ENCODE peak calls at places on chromosomes 13 and 19, in four cellular contexts. Z, B, G and T are unnamed samples.

GRCh38 chr13:114339779-114340534 is 25.7 kb downstream of the CHAMP1 start:
- DNase-seq in Z (no peak), G (no peak), B (no peak), T (peak; percentile 59)

GRCh38 chr13:42876270-42876714 is 94.9 kb downstream of the FAM216B start:
- DNase-seq in B (no peak), Z (no peak), G (no peak), T (no peak)

GRCh38 chr13:31096624-31097302 is 64.9 kb downstream of the HSPH1 start:
- DNase-seq in G (no peak), Z (no peak), B (no peak), T (peak; percentile 77)

GRCh38 chr13:42649761-42650289 is 75.9 kb downstream of the TNFSF11 start:
- DNase-seq in G (no peak), Z (no peak), B (no peak), T (no peak)

GRCh38 chr19:54850930-54851329 is 687 bp downstream of the KIR3DL2 start:
- DNase-seq in B (no peak), G (no peak), Z (no peak), T (no peak)

GRCh38 chr19:14023404-14024235 is 4.3 kb upstream of the RLN3 start:
- DNase-seq in Z (peak; percentile 58), B (no peak), G (peak; percentile 39), T (peak; percentile 67)

GRCh38 chr19:20863176-20863575 is 59.9 kb upstream of the ZNF85 start:
- DNase-seq in Z (no peak), G (no peak), B (no peak), T (no peak)

GRCh38 chr19:48094129-48094842 is 16.3 kb downstream of the PLA2G4C start:
- DNase-seq in Z (no peak), G (no peak), B (no peak), T (no peak)

GRCh38 chr19:43504426-43505185 is at the start of gene PHLDB3:
- DNase-seq in Z (peak; percentile 53), G (no peak), B (no peak), T (peak; percentile 79)

GRCh38 chr13:29963086-29963485 is 112.7 kb upstream of the UBL3 start:
- DNase-seq in G (no peak), B (no peak), Z (no peak), T (no peak)

DNA sequence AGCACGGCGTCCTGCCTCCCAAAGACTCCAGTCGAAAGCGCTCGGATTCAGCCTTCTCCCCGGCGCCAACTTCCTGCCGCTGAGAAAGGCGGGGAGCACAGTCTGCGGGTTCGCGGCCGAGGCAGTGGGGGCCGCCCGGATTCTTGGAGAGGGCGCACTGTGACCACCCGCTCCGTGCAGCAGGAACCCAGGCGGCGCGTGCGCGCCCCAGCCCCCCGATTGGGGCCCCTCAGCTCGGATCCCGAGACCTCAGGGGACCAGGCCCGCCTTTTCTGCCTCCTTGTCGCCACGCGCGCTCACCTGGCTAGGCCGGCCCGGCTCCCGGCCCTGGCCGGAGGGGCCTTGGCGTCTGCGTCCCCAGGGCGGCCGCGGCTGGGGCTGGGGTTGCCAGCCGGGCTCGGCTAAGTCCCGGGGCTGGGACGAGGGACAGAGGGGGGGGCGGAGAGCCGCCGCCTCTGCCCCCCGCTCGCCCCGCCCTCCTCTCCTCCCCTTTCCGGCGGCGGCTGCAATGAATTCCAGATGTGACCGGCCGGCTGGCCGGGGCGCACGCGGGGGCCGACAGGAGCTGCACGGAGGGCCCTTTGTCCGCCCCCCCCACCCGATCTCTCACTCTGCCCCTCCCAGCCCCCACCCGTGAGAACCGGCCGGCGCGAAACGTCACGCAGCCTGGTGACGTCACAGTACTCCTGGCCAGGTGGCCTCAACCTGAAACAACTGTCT is at the start of gene S1PR2:
- DNase-seq in G (peak; percentile 48), Z (peak; percentile 92), B (no peak), T (peak; percentile 87)
- TF ChIP-seq CTCF in G (no peak), Z (no peak), B (no peak), T (no peak)

GRCh38 chr19:35248310-35249145 is at the start of gene LSR:
- DNase-seq in Z (peak; percentile 75), B (no peak), G (no peak), T (peak; percentile 95)
- TF ChIP-seq CTCF in Z (no peak), B (no peak), G (no peak), T (no peak)

GRCh38 chr19:53394974-53395839 is at the start of gene ZNF765:
- DNase-seq in B (peak; percentile 94), G (peak; percentile 88), Z (peak; percentile 97), T (peak; percentile 96)
- TF ChIP-seq CTCF in B (peak; percentile 52), G (peak; percentile 64), Z (peak; percentile 45), T (peak; percentile 48)

GRCh38 chr13:52808842-52809219 is 39.6 kb downstream of the PCDH8 start:
- DNase-seq in Z (no peak), G (no peak), B (no peak), T (no peak)
- TF ChIP-seq CTCF in Z (no peak), G (no peak), B (no peak), T (no peak)

GRCh38 chr19:39411006-39411831 is 1.2 kb upstream of the PLEKHG2 start:
- DNase-seq in Z (no peak), B (no peak), G (peak; percentile 66), T (peak; percentile 81)

GRCh38 chr19:39412867-39413268 is 399 bp downstream of the PLEKHG2 start:
- DNase-seq in G (no peak), B (no peak), Z (no peak), T (no peak)

GRCh38 chr19:39413269-39413902 is 917 bp downstream of the PLEKHG2 start:
- DNase-seq in G (no peak), Z (peak; percentile 86), B (peak; percentile 26), T (peak; percentile 82)

GRCh38 chr19:39411832-39412099 is 703 bp upstream of the PLEKHG2 start:
- DNase-seq in Z (peak; percentile 87), G (peak; percentile 96), B (peak; percentile 75), T (peak; percentile 93)

GRCh38 chr19:39412100-39412866 is at the start of gene PLEKHG2:
- DNase-seq in Z (peak; percentile 99), B (peak; percentile 98), G (peak; percentile 99), T (peak; percentile 98)
- TF ChIP-seq CTCF in Z (no peak), B (peak; percentile 83), G (peak; percentile 90), T (peak; percentile 79)

GRCh38 chr13:22128413-22129198 is 457.7 kb downstream of the FGF9 start:
- DNase-seq in G (no peak), B (no peak), Z (no peak), T (no peak)
- TF ChIP-seq CTCF in G (no peak), B (no peak), Z (no peak), T (no peak)

GRCh38 chr13:19587635-19588300 is 26.4 kb upstream of the TPTE2 start:
- DNase-seq in B (no peak), Z (no peak), G (peak; percentile 63), T (no peak)
- TF ChIP-seq CTCF in B (peak; percentile 47), Z (no peak), G (peak; percentile 52), T (no peak)

GRCh38 chr13:44972956-44973581 is 16.2 kb downstream of the NUFIP1 start:
- DNase-seq in B (no peak), Z (no peak), G (no peak), T (no peak)
- TF ChIP-seq CTCF in B (peak; percentile 62), Z (peak; percentile 50), G (peak; percentile 31), T (no peak)

GRCh38 chr13:48401480-48401879 is 11.4 kb downstream of the LPAR6 start:
- DNase-seq in G (no peak), B (no peak), Z (no peak), T (no peak)

GRCh38 chr13:48404952-48405351 is 8.0 kb downstream of the LPAR6 start:
- DNase-seq in G (no peak), Z (no peak), B (no peak), T (no peak)

GRCh38 chr13:48402325-48402962 is 10.5 kb downstream of the LPAR6 start:
- DNase-seq in G (no peak), B (no peak), Z (no peak), T (no peak)

GRCh38 chr13:48403929-48404328 is 9.0 kb downstream of the LPAR6 start:
- DNase-seq in B (no peak), G (no peak), Z (no peak), T (no peak)

GRCh38 chr13:48403151-48403631 is 9.7 kb downstream of the LPAR6 start:
- DNase-seq in B (no peak), G (no peak), Z (no peak), T (no peak)
- TF ChIP-seq CTCF in B (no peak), G (no peak), Z (no peak), T (no peak)

GRCh38 chr19:30846102-30846501 is 473.9 kb downstream of the ZNF536 start:
- DNase-seq in G (no peak), B (no peak), Z (no peak), T (no peak)
- TF ChIP-seq CTCF in G (no peak), B (no peak), Z (no peak), T (no peak)